ENCODE peak calls at places on chromosomes 11 and 22, in seven cellular contexts. One of them, this sample, is unnamed.

GRCh38 chr22:40040927-40041326 is 46.2 kb downstream of the FAM83F start:
- DNase-seq in adrenal gland: peak
- DNase-seq in fibroblast of lung: peak
- DNase-seq in left lung: no peak
- DNase-seq in HCT116: no peak
- DNase-seq in coronary artery: peak
- DNase-seq in mammary epithelial cell: peak
- DNase-seq in this sample: peak

GRCh38 chr22:49241174-49241851 is 586.4 kb downstream of the BRD1 start:
- DNase-seq in adrenal gland: no peak
- DNase-seq in fibroblast of lung: no peak
- DNase-seq in left lung: no peak
- DNase-seq in HCT116: no peak
- DNase-seq in coronary artery: peak
- DNase-seq in mammary epithelial cell: no peak
- DNase-seq in this sample: no peak

GRCh38 chr11:102220728-102221467 is 96.4 kb upstream of the BIRC3 start:
- DNase-seq in adrenal gland: no peak
- DNase-seq in fibroblast of lung: peak
- DNase-seq in left lung: no peak
- DNase-seq in HCT116: no peak
- DNase-seq in coronary artery: no peak
- DNase-seq in mammary epithelial cell: peak
- DNase-seq in this sample: no peak

GRCh38 chr22:42462016-42462415 is 29.8 kb upstream of the NFAM1 start:
- DNase-seq in adrenal gland: no peak
- DNase-seq in fibroblast of lung: no peak
- DNase-seq in left lung: no peak
- DNase-seq in HCT116: no peak
- DNase-seq in coronary artery: no peak
- DNase-seq in mammary epithelial cell: no peak
- DNase-seq in this sample: no peak

GRCh38 chr11:70134490-70134889 is 56.4 kb downstream of the ANO1 start:
- DNase-seq in adrenal gland: no peak
- DNase-seq in fibroblast of lung: no peak
- DNase-seq in left lung: no peak
- DNase-seq in HCT116: no peak
- DNase-seq in coronary artery: no peak
- DNase-seq in mammary epithelial cell: no peak
- DNase-seq in this sample: peak

GRCh38 chr11:132134322-132134721 is 763.9 kb downstream of the NTM start:
- DNase-seq in adrenal gland: no peak
- DNase-seq in fibroblast of lung: peak
- DNase-seq in left lung: no peak
- DNase-seq in HCT116: no peak
- DNase-seq in coronary artery: no peak
- DNase-seq in mammary epithelial cell: peak
- DNase-seq in this sample: no peak

GRCh38 chr22:26890870-26891269 is 233.5 kb downstream of the MIAT start:
- DNase-seq in adrenal gland: no peak
- DNase-seq in fibroblast of lung: no peak
- DNase-seq in left lung: no peak
- DNase-seq in HCT116: peak
- DNase-seq in coronary artery: peak
- DNase-seq in mammary epithelial cell: no peak
- DNase-seq in this sample: no peak

GRCh38 chr11:29161216-29161615 is 855.6 kb downstream of the KCNA4 start:
- DNase-seq in adrenal gland: no peak
- DNase-seq in fibroblast of lung: no peak
- DNase-seq in left lung: no peak
- DNase-seq in HCT116: no peak
- DNase-seq in coronary artery: no peak
- DNase-seq in mammary epithelial cell: peak
- DNase-seq in this sample: no peak

GRCh38 chr11:15816270-15816871 is 540.0 kb downstream of the SOX6 start:
- DNase-seq in adrenal gland: peak
- DNase-seq in fibroblast of lung: peak
- DNase-seq in left lung: peak
- DNase-seq in HCT116: no peak
- DNase-seq in coronary artery: no peak
- DNase-seq in mammary epithelial cell: peak
- DNase-seq in this sample: no peak

GRCh38 chr11:77596626-77597025 is 6.9 kb downstream of the AQP11 start:
- DNase-seq in adrenal gland: no peak
- DNase-seq in fibroblast of lung: peak
- DNase-seq in left lung: no peak
- DNase-seq in HCT116: no peak
- DNase-seq in coronary artery: no peak
- DNase-seq in mammary epithelial cell: peak
- DNase-seq in this sample: no peak

GRCh38 chr22:22961574-22961973 is 74.0 kb downstream of the IGLL5 start:
- DNase-seq in adrenal gland: no peak
- DNase-seq in fibroblast of lung: no peak
- DNase-seq in left lung: no peak
- DNase-seq in HCT116: no peak
- DNase-seq in coronary artery: no peak
- DNase-seq in mammary epithelial cell: no peak
- DNase-seq in this sample: no peak

GRCh38 chr11:105910095-105910715 is 111.8 kb downstream of the MSANTD4 start:
- DNase-seq in adrenal gland: no peak
- DNase-seq in fibroblast of lung: peak
- DNase-seq in left lung: no peak
- DNase-seq in HCT116: no peak
- DNase-seq in coronary artery: no peak
- DNase-seq in mammary epithelial cell: peak
- DNase-seq in this sample: no peak

GRCh38 chr11:7904910-7905309 is 26.2 kb downstream of the OR10A6 start:
- DNase-seq in adrenal gland: no peak
- DNase-seq in fibroblast of lung: peak
- DNase-seq in left lung: no peak
- DNase-seq in HCT116: no peak
- DNase-seq in coronary artery: no peak
- DNase-seq in mammary epithelial cell: peak
- DNase-seq in this sample: no peak

GRCh38 chr11:78467370-78467769 is 49.8 kb upstream of the GAB2 start:
- DNase-seq in adrenal gland: no peak
- DNase-seq in fibroblast of lung: no peak
- DNase-seq in left lung: no peak
- DNase-seq in HCT116: no peak
- DNase-seq in coronary artery: no peak
- DNase-seq in mammary epithelial cell: no peak
- DNase-seq in this sample: no peak

GRCh38 chr11:111665779-111666178 is 63.5 kb downstream of the SIK2 start:
- DNase-seq in adrenal gland: no peak
- DNase-seq in fibroblast of lung: peak
- DNase-seq in left lung: no peak
- DNase-seq in HCT116: no peak
- DNase-seq in coronary artery: no peak
- DNase-seq in mammary epithelial cell: peak
- DNase-seq in this sample: no peak

GRCh38 chr22:26553056-26553752 is 36.7 kb downstream of the TPST2 start:
- DNase-seq in adrenal gland: peak
- DNase-seq in fibroblast of lung: peak
- DNase-seq in left lung: no peak
- DNase-seq in HCT116: no peak
- DNase-seq in coronary artery: no peak
- DNase-seq in mammary epithelial cell: peak
- DNase-seq in this sample: no peak

DNA sequence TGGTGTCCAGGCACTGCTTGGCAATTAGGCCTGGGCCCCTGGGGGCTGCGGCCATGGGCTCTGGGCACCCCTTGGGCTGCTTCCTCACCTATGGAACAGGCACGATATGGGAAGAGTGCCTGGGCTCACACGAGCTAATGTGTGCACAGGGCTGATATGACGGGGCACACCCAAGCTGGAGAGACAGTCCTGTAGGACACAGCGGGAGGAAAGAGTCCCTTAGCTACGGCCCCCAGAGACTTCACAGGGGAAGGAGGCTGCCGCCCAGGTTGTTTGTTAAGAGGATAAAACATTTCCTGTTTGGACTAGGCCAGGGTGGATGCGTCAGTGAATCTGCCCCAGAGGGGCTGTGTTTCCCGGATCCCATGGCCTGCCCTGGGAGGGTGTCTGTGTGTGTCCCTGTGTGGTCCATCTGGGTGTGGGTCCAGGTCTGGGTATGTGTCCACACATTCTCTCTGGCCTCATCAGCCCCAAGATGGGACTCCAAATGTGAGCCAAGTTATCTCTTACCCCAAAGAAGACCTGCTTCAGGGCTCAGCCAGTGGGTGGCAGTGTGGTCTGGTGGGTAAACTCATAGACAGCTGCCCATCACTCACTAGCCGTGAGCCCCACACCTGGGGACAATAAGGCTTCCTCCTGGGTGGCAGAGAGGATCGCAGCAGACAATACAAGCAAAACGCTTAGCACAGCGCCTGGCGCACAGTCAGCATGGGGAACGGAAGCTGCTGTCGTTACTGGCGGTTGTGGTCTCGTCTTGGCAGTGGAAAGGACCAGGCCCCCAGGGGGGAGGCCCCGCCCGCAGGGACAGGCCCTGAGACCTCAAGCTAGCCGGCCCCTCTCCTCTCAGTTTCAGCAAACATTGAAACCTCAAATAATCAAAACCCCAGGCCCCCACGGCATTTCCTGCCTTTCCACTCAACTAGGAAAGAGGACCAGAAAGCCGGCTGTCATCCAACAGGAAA is 3.2 kb upstream of the EMID1 start:
- DNase-seq in adrenal gland: peak
- DNase-seq in fibroblast of lung: peak
- DNase-seq in left lung: peak
- DNase-seq in HCT116: no peak
- DNase-seq in coronary artery: no peak
- DNase-seq in mammary epithelial cell: no peak
- DNase-seq in this sample: peak
- TF ChIP-seq CTCF in adrenal gland: peak
- TF ChIP-seq CTCF in fibroblast of lung: peak
- TF ChIP-seq CTCF in left lung: no peak
- TF ChIP-seq CTCF in HCT116: peak
- TF ChIP-seq CTCF in coronary artery: no peak
- TF ChIP-seq CTCF in mammary epithelial cell: peak
- TF ChIP-seq CTCF in this sample: no peak

GRCh38 chr22:31603574-31603973 is 58.4 kb downstream of the PISD start:
- DNase-seq in adrenal gland: no peak
- DNase-seq in fibroblast of lung: no peak
- DNase-seq in left lung: no peak
- DNase-seq in HCT116: no peak
- DNase-seq in coronary artery: no peak
- DNase-seq in mammary epithelial cell: no peak
- DNase-seq in this sample: no peak

GRCh38 chr22:31604137-31604705 is 57.8 kb downstream of the PISD start:
- DNase-seq in adrenal gland: no peak
- DNase-seq in fibroblast of lung: no peak
- DNase-seq in left lung: no peak
- DNase-seq in HCT116: no peak
- DNase-seq in coronary artery: no peak
- DNase-seq in mammary epithelial cell: no peak
- DNase-seq in this sample: no peak

GRCh38 chr22:31605851-31606585 is 56.0 kb downstream of the PISD start:
- DNase-seq in adrenal gland: no peak
- DNase-seq in fibroblast of lung: no peak
- DNase-seq in left lung: no peak
- DNase-seq in HCT116: no peak
- DNase-seq in coronary artery: no peak
- DNase-seq in mammary epithelial cell: no peak
- DNase-seq in this sample: no peak

GRCh38 chr22:31604746-31605705 is 57.0 kb downstream of the PISD start:
- DNase-seq in adrenal gland: no peak
- DNase-seq in fibroblast of lung: no peak
- DNase-seq in left lung: no peak
- DNase-seq in HCT116: no peak
- DNase-seq in coronary artery: no peak
- DNase-seq in mammary epithelial cell: no peak
- DNase-seq in this sample: no peak

GRCh38 chr22:31603081-31603525 is 58.9 kb downstream of the PISD start:
- DNase-seq in adrenal gland: no peak
- DNase-seq in fibroblast of lung: no peak
- DNase-seq in left lung: no peak
- DNase-seq in HCT116: no peak
- DNase-seq in coronary artery: no peak
- DNase-seq in mammary epithelial cell: no peak
- DNase-seq in this sample: no peak
- H3K27ac ChIP-seq in adrenal gland: no peak
- H3K27ac ChIP-seq in fibroblast of lung: no peak
- H3K27ac ChIP-seq in left lung: no peak
- H3K27ac ChIP-seq in HCT116: no peak
- H3K27ac ChIP-seq in coronary artery: peak
- H3K27ac ChIP-seq in mammary epithelial cell: no peak
- H3K27ac ChIP-seq in this sample: peak

DNA sequence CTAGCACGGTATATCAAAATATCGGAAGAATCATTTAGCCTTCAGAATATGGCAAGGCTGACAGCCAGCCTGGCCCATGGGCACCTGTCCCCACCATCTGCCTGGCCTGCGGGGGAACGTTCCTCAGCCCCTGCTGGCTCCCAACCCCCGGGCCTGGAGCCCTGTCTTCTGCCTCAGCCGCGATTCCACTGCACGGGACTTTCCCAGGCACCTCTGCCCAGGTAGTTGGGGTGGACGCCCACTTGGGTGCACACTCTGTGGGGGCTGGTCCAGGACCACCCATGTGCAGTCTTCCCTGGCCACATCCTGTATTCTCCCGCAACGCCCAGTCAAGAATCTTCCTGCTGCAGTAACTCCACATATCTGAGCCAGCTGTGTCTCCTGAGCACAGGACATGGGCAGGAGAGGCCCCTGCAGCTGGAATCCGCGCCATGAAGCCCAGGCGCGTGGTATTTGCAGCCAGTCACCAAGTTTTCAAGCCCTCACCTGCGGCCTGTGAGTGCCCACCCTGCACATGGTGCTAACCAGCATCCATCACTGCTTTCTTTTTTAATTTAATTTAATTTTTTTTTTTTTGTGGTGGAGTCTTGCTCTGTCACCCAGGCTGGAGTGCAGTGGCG is 77.9 kb downstream of the KCNQ1 start:
- DNase-seq in adrenal gland: peak
- DNase-seq in fibroblast of lung: no peak
- DNase-seq in left lung: peak
- DNase-seq in HCT116: no peak
- DNase-seq in coronary artery: peak
- DNase-seq in mammary epithelial cell: no peak
- DNase-seq in this sample: peak
- TF ChIP-seq CTCF in adrenal gland: no peak
- TF ChIP-seq CTCF in fibroblast of lung: no peak
- TF ChIP-seq CTCF in left lung: no peak
- TF ChIP-seq CTCF in HCT116: no peak
- TF ChIP-seq CTCF in coronary artery: no peak
- TF ChIP-seq CTCF in mammary epithelial cell: no peak
- TF ChIP-seq CTCF in this sample: no peak

GRCh38 chr11:100632970-100633452 is 54.1 kb upstream of the ARHGAP42 start:
- DNase-seq in adrenal gland: peak
- DNase-seq in fibroblast of lung: peak
- DNase-seq in left lung: peak
- DNase-seq in HCT116: no peak
- DNase-seq in coronary artery: no peak
- DNase-seq in mammary epithelial cell: no peak
- DNase-seq in this sample: peak
- H3K27ac ChIP-seq in adrenal gland: no peak
- H3K27ac ChIP-seq in fibroblast of lung: no peak
- H3K27ac ChIP-seq in left lung: no peak
- H3K27ac ChIP-seq in HCT116: no peak
- H3K27ac ChIP-seq in coronary artery: peak
- H3K27ac ChIP-seq in mammary epithelial cell: no peak
- H3K27ac ChIP-seq in this sample: peak

This sample was measured in uterus.